ENCODE peak calls at places on chromosomes 4 and X, in six cellular contexts. K is lung; I is CD8-positive, alpha-beta memory T cell; U is WERI-Rb-1; Z is gastrocnemius medialis; F is fibroblast of lung. E is an unnamed sample.
A peak's percentile ranks its signal among the peaks of the same experiment; 100 is the strongest.

GRCh38 chrX:97898798-97899197 is 1015.1 kb downstream of the RPA4 start:
- DNase-seq in K (no peak), Z (no peak), F (peak; percentile 70), U (no peak), I (no peak), E (no peak)

GRCh38 chr4:186592961-186593586 is 37.7 kb upstream of the MTNR1A start:
- DNase-seq in K (no peak), Z (no peak), F (no peak), U (no peak), I (no peak), E (no peak)

GRCh38 chrX:128928636-128929035 is 594.7 kb downstream of the SMARCA1 start:
- DNase-seq in U (no peak), F (peak; percentile 6), I (no peak), Z (no peak), K (no peak), E (no peak)

GRCh38 chr4:78951862-78952472 is 12.7 kb upstream of the PAQR3 start:
- DNase-seq in Z (no peak), K (no peak), U (peak; percentile 19), F (peak; percentile 29), I (peak; percentile 34), E (peak; percentile 32)

GRCh38 chrX:51641421-51642021 is 22.8 kb upstream of the CENPVL3 start:
- DNase-seq in F (peak; percentile 37), U (no peak), I (peak; percentile 3), K (no peak), Z (no peak), E (peak; percentile 5)

GRCh38 chr4:24666316-24666715 is 82.0 kb upstream of the DHX15 start:
- DNase-seq in K (no peak), U (no peak), F (no peak), I (no peak), Z (no peak), E (no peak)

GRCh38 chrX:13147758-13148157 is 103.3 kb upstream of the FAM9C start:
- DNase-seq in K (no peak), I (no peak), Z (no peak), F (no peak), U (no peak), E (no peak)

GRCh38 chrX:146907391-146908240 is 93.1 kb upstream of the CXorf51A start:
- DNase-seq in K (no peak), Z (no peak), F (peak; percentile 0), U (no peak), I (no peak), E (peak; percentile 61)

GRCh38 chr4:85769009-85769408 is 294.1 kb downstream of the ARHGAP24 start:
- DNase-seq in K (no peak), U (no peak), I (no peak), F (no peak), Z (no peak), E (no peak)

GRCh38 chrX:120262781-120263719 is 12.4 kb downstream of the ZBTB33 start:
- DNase-seq in F (no peak), I (no peak), U (no peak), Z (no peak), K (no peak), E (no peak)

GRCh38 chr4:172858731-172859230 is 309.8 kb upstream of the GALNT7 start:
- DNase-seq in F (peak; percentile 46), K (no peak), Z (no peak), I (no peak), U (no peak), E (no peak)

GRCh38 chr4:10582059-10582686 is 102.4 kb downstream of the CLNK start:
- DNase-seq in U (peak; percentile 43), K (peak; percentile 39), Z (no peak), F (peak; percentile 37), I (peak; percentile 17), E (peak; percentile 17)

GRCh38 chr4:16202598-16202997 is 23.7 kb downstream of the TAPT1 start:
- DNase-seq in K (no peak), I (no peak), Z (no peak), F (no peak), U (no peak), E (no peak)

GRCh38 chrX:136205882-136206281 is 45.3 kb downstream of the MAP7D3 start:
- DNase-seq in K (no peak), U (no peak), F (no peak), Z (no peak), I (no peak), E (no peak)

GRCh38 chrX:105609530-105609929 is 212.8 kb upstream of the NRK start:
- DNase-seq in U (no peak), I (no peak), Z (no peak), F (no peak), K (no peak), E (no peak)

GRCh38 chrX:123731987-123732678 is 719 bp downstream of the THOC2 start:
- DNase-seq in I (peak; percentile 3), Z (no peak), F (peak; percentile 17), U (peak; percentile 9), K (peak; percentile 28), E (peak; percentile 37)

GRCh38 chr4:152956650-152957436 is 20.7 kb downstream of the FHDC1 start:
- DNase-seq in K (no peak), U (no peak), Z (no peak), I (no peak), F (peak; percentile 64), E (peak; percentile 84)

GRCh38 chr4:77045490-77045889 is 30.3 kb downstream of the CCNI start:
- DNase-seq in K (no peak), F (peak; percentile 27), I (no peak), U (no peak), Z (no peak), E (peak; percentile 31)

GRCh38 chr4:11182586-11183357 is 245.9 kb downstream of the HS3ST1 start:
- DNase-seq in U (no peak), K (no peak), Z (no peak), I (no peak), F (peak; percentile 94), E (no peak)

GRCh38 chr4:105937759-105938158 is 42.5 kb downstream of the NPNT start:
- DNase-seq in K (no peak), I (no peak), U (no peak), Z (no peak), F (no peak), E (no peak)
- H3K27me3 ChIP-seq in K (no peaks in the 10 kb centered on the region), I (no peaks in the 10 kb centered on the region), U (no peaks in the 10 kb centered on the region), Z (no peaks in the 10 kb centered on the region), F (no peaks in the 10 kb centered on the region), E (no peaks in the 10 kb centered on the region)

GRCh38 chr4:743463-744211 is 38.0 kb downstream of the PCGF3 start:
- DNase-seq in I (no peak), U (no peak), F (no peak), K (no peak), Z (no peak), E (no peak)
- H3K27me3 ChIP-seq in I (no peaks in the 10 kb centered on the region), U (no peaks in the 10 kb centered on the region), F (no peaks in the 10 kb centered on the region), K (no peaks in the 10 kb centered on the region), Z (no peaks in the 10 kb centered on the region), E (no peaks in the 10 kb centered on the region)

GRCh38 chrX:111039606-111040005 is 56.4 kb upstream of the PAK3 start:
- DNase-seq in U (no peak), I (no peak), Z (no peak), K (no peak), F (peak; percentile 10), E (no peak)

GRCh38 chrX:111041018-111041462 is 55.0 kb upstream of the PAK3 start:
- DNase-seq in F (peak; percentile 97), U (no peak), K (no peak), I (peak; percentile 23), Z (no peak), E (peak; percentile 41)

GRCh38 chrX:111040377-111041017 is 55.5 kb upstream of the PAK3 start:
- DNase-seq in K (no peak), Z (no peak), I (no peak), U (no peak), F (peak; percentile 79), E (no peak)

GRCh38 chrX:111035256-111035655 is 60.7 kb upstream of the PAK3 start:
- DNase-seq in F (no peak), K (no peak), U (no peak), I (no peak), Z (no peak), E (peak; percentile 35)

DNA sequence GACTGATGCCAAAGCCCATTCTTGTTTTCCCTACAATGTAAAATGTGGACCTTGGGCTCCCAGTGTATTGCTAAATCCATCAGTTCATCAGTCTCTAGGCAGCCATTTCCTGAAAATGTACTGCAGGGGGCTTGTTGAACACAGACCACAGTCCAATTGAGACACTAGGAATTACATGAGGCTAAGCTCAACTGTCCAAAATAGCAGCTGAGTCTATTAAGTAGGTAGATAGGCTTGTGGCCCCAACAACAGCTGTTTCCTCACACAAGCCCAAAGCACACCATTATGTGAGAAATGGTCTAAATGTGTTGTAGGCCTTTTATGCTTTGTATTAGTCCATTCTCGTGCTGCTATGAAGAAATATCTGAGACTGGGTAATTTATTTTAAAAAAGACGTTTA is 60.0 kb upstream of the PAK3 start:
- DNase-seq in F (no peak), K (no peak), I (no peak), U (no peak), Z (no peak), E (peak; percentile 84)
- H3K27me3 ChIP-seq in F (no peaks in the 10 kb centered on the region), K (peaks cover 12% of the 10 kb centered on the region), I (no peaks in the 10 kb centered on the region), U (peaks cover 78% of the 10 kb centered on the region), Z (no peaks in the 10 kb centered on the region), E (no peaks in the 10 kb centered on the region)

DNA sequence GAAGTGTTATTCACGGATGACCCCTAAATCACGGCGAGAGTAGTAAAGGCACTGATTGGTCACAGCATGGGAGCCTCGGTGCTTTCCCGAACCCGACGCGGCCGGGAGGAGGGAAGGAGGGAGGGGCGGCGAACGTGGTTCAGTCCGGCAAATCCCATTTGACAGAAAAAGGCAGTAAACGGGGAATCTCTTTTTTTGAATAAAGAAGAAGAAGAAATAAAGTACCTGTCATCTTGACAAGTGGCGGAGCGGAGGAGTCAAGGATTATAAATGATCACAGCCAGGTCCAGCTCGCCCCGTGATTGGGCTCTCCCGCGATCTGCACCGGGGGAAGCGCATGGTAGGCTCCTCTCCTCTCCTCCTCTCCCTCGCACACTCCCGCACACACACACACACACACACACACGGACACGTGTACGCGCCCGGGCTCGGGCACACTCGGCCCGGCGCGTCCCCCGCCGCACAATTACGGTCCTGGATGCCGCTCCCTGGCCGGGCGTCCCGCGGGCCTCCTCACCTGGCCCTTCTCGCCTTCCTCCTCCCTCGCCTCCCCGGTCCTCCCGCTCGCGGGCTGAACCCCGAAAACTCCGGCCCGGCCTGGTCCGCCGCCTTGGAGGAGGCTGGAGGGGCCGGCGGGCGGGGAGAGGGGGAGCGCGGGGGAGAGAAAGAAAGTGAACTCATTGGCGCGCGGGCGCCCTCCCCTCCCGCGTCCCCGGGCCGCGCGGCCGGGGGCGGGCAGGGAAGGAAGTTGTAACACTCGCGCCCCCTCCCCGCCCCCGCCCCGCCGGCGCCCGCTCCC is 99.2 kb upstream of the TENM3 start:
- DNase-seq in K (no peak), F (peak; percentile 92), I (no peak), Z (no peak), U (peak; percentile 41), E (peak; percentile 45)
- H3K27me3 ChIP-seq in K (peaks cover 16% of the 10 kb centered on the region), F (peaks cover 15% of the 10 kb centered on the region), I (peaks cover 10% of the 10 kb centered on the region), Z (peaks cover 56% of the 10 kb centered on the region), U (peaks cover 45% of the 10 kb centered on the region), E (no peaks in the 10 kb centered on the region)

GRCh38 chrX:133475521-133475920 is 60.2 kb upstream of the GPC4 start:
- DNase-seq in F (no peak), I (no peak), U (no peak), K (no peak), Z (peak; percentile 16), E (no peak)
- H3K27me3 ChIP-seq in F (no peaks in the 10 kb centered on the region), I (no peaks in the 10 kb centered on the region), U (peaks cover 12% of the 10 kb centered on the region), K (peaks cover 4% of the 10 kb centered on the region), Z (no peaks in the 10 kb centered on the region), E (no peaks in the 10 kb centered on the region)

DNA sequence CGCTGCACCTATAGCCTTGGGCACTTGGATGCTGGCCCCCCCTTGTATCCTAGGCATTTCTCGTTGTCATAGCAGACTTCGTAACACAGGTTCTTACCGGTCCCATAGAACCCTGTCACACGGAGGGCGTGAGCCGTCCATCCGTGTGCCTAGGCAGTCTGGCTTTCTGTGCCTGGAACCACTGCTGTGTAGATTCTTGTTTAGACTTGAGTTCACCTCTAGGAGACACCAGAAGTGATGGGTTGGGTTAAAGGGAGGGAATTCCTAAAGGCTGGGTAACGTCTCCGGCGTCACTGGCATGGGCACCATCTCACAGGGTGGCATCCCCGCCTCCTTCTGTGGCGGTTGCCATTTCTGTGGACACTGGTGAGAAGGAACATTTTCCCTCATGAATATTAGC is 13.5 kb upstream of the NKX1-1 start:
- DNase-seq in K (no peak), U (no peak), F (no peak), Z (no peak), I (no peak), E (no peak)
- H3K27me3 ChIP-seq in K (no peaks in the 10 kb centered on the region), U (no peaks in the 10 kb centered on the region), F (peaks cover 2% of the 10 kb centered on the region), Z (peaks cover 50% of the 10 kb centered on the region), I (no peaks in the 10 kb centered on the region), E (peaks cover 19% of the 10 kb centered on the region)

E was measured in SJCRH30.